ENCODE peak calls at places on chromosomes 1 and 21, in six cellular contexts. K is AG04450; B is CD4-positive, alpha-beta T cell; M is body of pancreas; Y is BE2C; O is right lobe of liver. P is an unnamed sample.

GRCh38 chr1:84862810-84863251 is 30.2 kb downstream of the LPAR3 start:
- DNase-seq in B (peak; percentile 23), O (no peak), Y (no peak), M (no peak), K (no peak), P (no peak)

GRCh38 chr1:60394436-60394835 is 320.9 kb upstream of the C1orf87 start:
- DNase-seq in B (no peak), O (no peak), M (no peak), Y (no peak), K (no peak), P (no peak)

GRCh38 chr1:245893025-245893424 is 614.1 kb downstream of the SMYD3 start:
- DNase-seq in Y (no peak), M (no peak), K (no peak), B (no peak), O (no peak), P (no peak)

GRCh38 chr1:13817906-13818305 is 117.9 kb downstream of the PRDM2 start:
- DNase-seq in M (no peak), Y (no peak), K (no peak), O (no peak), B (no peak), P (no peak)

GRCh38 chr1:185670187-185670627 is 64.0 kb upstream of the HMCN1 start:
- DNase-seq in Y (no peak), B (peak; percentile 44), M (peak; percentile 53), K (peak; percentile 21), O (no peak), P (no peak)

GRCh38 chr1:57296726-57297252 is 127.1 kb downstream of the DAB1 start:
- DNase-seq in K (no peak), Y (no peak), B (no peak), O (no peak), M (no peak), P (no peak)

GRCh38 chr1:217343907-217344306 is 287.0 kb downstream of the GPATCH2 start:
- DNase-seq in M (no peak), O (no peak), K (no peak), B (no peak), Y (peak; percentile 27), P (no peak)

GRCh38 chr1:150235436-150235851 is 468 bp downstream of the ANP32E start:
- DNase-seq in O (no peak), M (peak; percentile 19), K (no peak), B (peak; percentile 20), Y (no peak), P (peak; percentile 53)

GRCh38 chr1:159996653-159997052 is 35.1 kb downstream of the PIGM start:
- DNase-seq in O (no peak), K (peak; percentile 29), Y (no peak), B (no peak), M (no peak), P (no peak)

GRCh38 chr1:15992582-15993500 is 11.2 kb upstream of the SRARP start:
- DNase-seq in K (no peak), O (no peak), Y (no peak), M (no peak), B (no peak), P (no peak)

GRCh38 chr1:213623103-213623581 is 364.6 kb upstream of the PROX1 start:
- DNase-seq in K (no peak), Y (peak; percentile 27), O (no peak), B (no peak), M (no peak), P (no peak)

GRCh38 chr1:34366875-34367624 is 190.3 kb downstream of the C1orf94 start:
- DNase-seq in B (no peak), O (no peak), M (no peak), K (no peak), Y (no peak), P (no peak)

GRCh38 chr21:32386195-32386870 is 6.5 kb downstream of the URB1 start:
- DNase-seq in M (peak; percentile 53), O (peak; percentile 53), B (no peak), Y (no peak), K (no peak), P (no peak)

GRCh38 chr1:154403300-154403943 is 1.7 kb upstream of the IL6R start:
- DNase-seq in M (no peak), B (peak; percentile 32), O (no peak), Y (no peak), K (no peak), P (no peak)

GRCh38 chr1:102796429-102796828 is 311.9 kb downstream of the COL11A1 start:
- DNase-seq in B (no peak), O (no peak), K (no peak), M (no peak), Y (no peak), P (no peak)

GRCh38 chr1:50829010-50829958 is 130.8 kb downstream of the FAF1 start:
- DNase-seq in K (no peak), Y (no peak), O (no peak), M (no peak), B (no peak), P (no peak)

DNA sequence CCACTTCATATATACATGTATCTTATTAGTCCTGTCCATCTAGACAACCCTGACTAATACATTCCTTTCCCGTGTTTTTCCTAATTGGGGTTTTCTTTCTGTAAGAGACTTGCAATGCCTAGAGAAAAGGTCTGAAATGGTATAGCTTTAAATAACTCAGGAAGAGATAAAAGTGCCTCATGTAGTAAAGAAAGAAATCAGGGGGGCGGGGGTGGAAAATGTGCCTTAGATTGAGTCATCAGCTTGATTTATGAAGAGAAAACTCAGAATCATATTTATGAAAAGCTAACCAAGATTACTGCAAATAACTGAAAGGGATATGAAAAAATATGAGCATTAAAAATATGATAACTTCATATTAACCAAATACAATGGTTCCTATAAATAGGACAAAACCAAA is 345.8 kb upstream of the CHRM3 start:
- DNase-seq in B (no peak), O (no peak), Y (no peak), K (no peak), M (no peak), P (no peak)
- TF ChIP-seq CTCF in B (no peak), O (no peak), Y (no peak), K (no peak), M (no peak), P (no peak)

GRCh38 chr1:91684599-91685196 is 184.0 kb downstream of the CDC7 start:
- DNase-seq in B (no peak), O (no peak), M (no peak), K (no peak), Y (no peak), P (no peak)

GRCh38 chr1:91685994-91686393 is 185.3 kb downstream of the CDC7 start:
- DNase-seq in Y (no peak), M (no peak), B (no peak), O (no peak), K (no peak), P (no peak)

GRCh38 chr1:91682882-91683597 is 182.4 kb downstream of the CDC7 start:
- DNase-seq in K (no peak), B (no peak), Y (no peak), O (no peak), M (no peak), P (no peak)

GRCh38 chr1:91680556-91680955 is 179.9 kb downstream of the CDC7 start:
- DNase-seq in K (no peak), B (no peak), M (no peak), O (no peak), Y (no peak), P (no peak)

GRCh38 chr1:91683598-91683951 is 182.9 kb downstream of the CDC7 start:
- DNase-seq in M (no peak), B (no peak), O (no peak), K (no peak), Y (no peak), P (no peak)
- TF ChIP-seq CTCF in M (no peak), B (no peak), O (no peak), K (no peak), Y (no peak), P (no peak)

GRCh38 chr1:183577897-183578470 is 12.3 kb downstream of the NCF2 start:
- DNase-seq in B (no peak), M (no peak), O (no peak), K (no peak), Y (no peak), P (no peak)

GRCh38 chr1:183582021-183582746 is 8.1 kb downstream of the NCF2 start:
- DNase-seq in O (no peak), K (no peak), B (no peak), M (no peak), Y (no peak), P (peak; percentile 42)

GRCh38 chr1:183583466-183583865 is 6.8 kb downstream of the NCF2 start:
- DNase-seq in O (no peak), M (no peak), B (no peak), Y (no peak), K (no peak), P (no peak)

GRCh38 chr1:183578846-183579245 is 11.4 kb downstream of the NCF2 start:
- DNase-seq in Y (no peak), K (no peak), M (no peak), O (no peak), B (no peak), P (no peak)

GRCh38 chr1:183580281-183580682 is 10.0 kb downstream of the NCF2 start:
- DNase-seq in O (no peak), M (no peak), B (no peak), Y (peak; percentile 46), K (no peak), P (peak; percentile 54)
- TF ChIP-seq CTCF in O (peak; percentile 4), M (no peak), B (peak; percentile 8), Y (peak; percentile 60), K (peak; percentile 20), P (peak; percentile 30)

GRCh38 chr1:170076199-170076598 is 1.7 kb upstream of the KIFAP3 start:
- DNase-seq in B (no peak), O (no peak), Y (no peak), K (no peak), M (no peak), P (no peak)

GRCh38 chr1:170071378-170071777 is 3.1 kb downstream of the KIFAP3 start:
- DNase-seq in O (no peak), Y (no peak), M (no peak), K (no peak), B (no peak), P (no peak)

GRCh38 chr1:170075186-170075585 is 691 bp upstream of the KIFAP3 start:
- DNase-seq in O (no peak), M (peak; percentile 13), Y (no peak), K (no peak), B (no peak), P (no peak)

GRCh38 chr1:170073893-170074249 is 624 bp downstream of the KIFAP3 start:
- DNase-seq in O (no peak), M (no peak), Y (no peak), B (no peak), K (no peak), P (no peak)

DNA sequence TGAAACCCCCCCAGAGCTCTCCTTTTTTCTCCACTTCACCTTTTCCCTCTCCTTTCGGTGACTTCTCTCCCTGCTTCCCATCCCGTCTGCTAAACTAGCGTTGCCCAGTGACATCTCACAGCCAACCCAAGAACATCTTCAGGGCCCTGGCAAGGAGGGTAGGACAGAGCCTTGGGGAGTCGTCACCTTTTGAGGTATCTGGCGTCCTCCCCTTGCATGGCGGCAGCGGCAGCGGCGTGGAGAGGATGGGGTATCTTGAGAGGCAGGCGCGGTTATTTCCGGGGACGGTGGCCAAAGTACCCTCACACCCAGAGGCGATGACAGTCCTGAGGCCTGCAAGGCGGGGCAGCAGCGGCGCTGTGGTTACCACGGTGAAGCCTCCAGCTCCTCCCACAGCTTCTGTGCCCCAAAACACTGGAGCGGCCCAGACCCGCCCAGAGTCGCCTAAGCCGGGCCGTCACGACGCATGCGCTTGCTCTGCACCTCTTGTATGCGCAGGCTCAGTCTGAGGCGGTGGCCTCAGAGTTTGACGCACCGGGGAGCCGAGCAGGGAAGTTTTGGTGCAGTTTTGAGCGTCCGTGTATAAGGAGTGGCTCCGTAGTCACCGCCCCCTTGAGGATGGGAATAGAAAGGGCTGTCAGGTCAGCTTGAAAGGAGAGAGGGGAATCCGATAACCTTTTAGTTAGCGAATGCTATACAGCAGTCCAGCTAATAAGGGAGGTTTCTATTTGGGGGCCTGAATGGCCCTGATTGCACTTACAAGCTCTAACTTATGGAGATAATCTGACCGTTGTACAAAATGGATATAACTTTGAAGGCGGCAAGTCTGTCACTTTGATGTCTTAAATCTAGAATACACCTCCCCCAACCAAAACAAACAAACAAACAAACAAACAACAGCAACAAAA is at the start of gene KIFAP3:
- DNase-seq in Y (peak; percentile 96), O (peak; percentile 99), B (peak; percentile 93), K (peak; percentile 91), M (peak; percentile 98), P (peak; percentile 61)
- TF ChIP-seq CTCF in Y (peak; percentile 71), O (peak; percentile 65), B (peak; percentile 69), K (peak; percentile 68), M (peak; percentile 76), P (peak; percentile 70)

P was measured in D721Med.